ENCODE peak calls at places on chromosomes 1 and 21, in nine cellular contexts. V is IMR-90; X is left lung; K is CD4-positive, CD25-positive, alpha-beta regulatory T cell; D is PC-3; T is testis; L is small intestine; C is fibroblast of lung; J is left ventricle myocardium inferior. G is an unnamed sample. For H3K27me3, the result is how much of the 10 kb centered on the place peaks cover.

GRCh38 chr1:32652244-32652962 is 1.4 kb downstream of the RBBP4 start:
- DNase-seq in V (no peak), X (no peak), K (no peak), D (no peak), T (no peak), L (no peak), C (no peak), J (no peak), G (no peak)

GRCh38 chr1:82399093-82399492 is 598.4 kb downstream of the ADGRL2 start:
- DNase-seq in V (peak), X (no peak), K (no peak), D (no peak), T (no peak), L (no peak), C (no peak), J (no peak), G (no peak)

GRCh38 chr1:43294761-43295160 is 6.0 kb upstream of the TIE1 start:
- DNase-seq in V (no peak), X (peak), K (peak), D (no peak), T (no peak), L (no peak), C (no peak), J (no peak), G (no peak)

GRCh38 chr1:212167098-212167497 is 118.1 kb upstream of the PPP2R5A start:
- DNase-seq in V (peak), X (no peak), K (no peak), D (no peak), T (no peak), L (no peak), C (peak), J (peak), G (no peak)

GRCh38 chr1:36471830-36472641 is 7.9 kb upstream of the MRPS15 start:
- DNase-seq in V (no peak), X (no peak), K (no peak), D (no peak), T (no peak), L (no peak), C (no peak), J (no peak), G (no peak)

GRCh38 chr1:12608311-12608957 is 9.6 kb downstream of the DHRS3 start:
- DNase-seq in V (no peak), X (no peak), K (no peak), D (peak), T (no peak), L (peak), C (no peak), J (no peak), G (no peak)

GRCh38 chr1:216075339-216075738 is 347.9 kb downstream of the USH2A start:
- DNase-seq in V (peak), X (no peak), K (no peak), D (peak), T (no peak), L (no peak), C (peak), J (no peak), G (no peak)

GRCh38 chr1:29354511-29355098 is 118.3 kb downstream of the PTPRU start:
- DNase-seq in V (no peak), X (no peak), K (no peak), D (no peak), T (no peak), L (no peak), C (no peak), J (no peak), G (no peak)

GRCh38 chr1:1440941-1441888 is 5.7 kb downstream of the VWA1 start:
- DNase-seq in V (no peak), X (peak), K (peak), D (peak), T (peak), L (peak), C (no peak), J (peak), G (peak)

GRCh38 chr21:41830145-41830707 is 48.9 kb downstream of the PRDM15 start:
- DNase-seq in V (no peak), X (no peak), K (no peak), D (no peak), T (no peak), L (no peak), C (no peak), J (no peak), G (no peak)

GRCh38 chr21:42193131-42193671 is 25.7 kb upstream of the ABCG1 start:
- DNase-seq in V (no peak), X (no peak), K (peak), D (peak), T (no peak), L (no peak), C (no peak), J (no peak), G (peak)

GRCh38 chr1:15322648-15323350 is 75.8 kb downstream of the FHAD1 start:
- DNase-seq in V (no peak), X (no peak), K (no peak), D (peak), T (peak), L (peak), C (no peak), J (peak), G (no peak)

GRCh38 chr1:153617677-153618076 is 1.6 kb upstream of the S100A14 start:
- DNase-seq in V (no peak), X (peak), K (peak), D (peak), T (no peak), L (peak), C (peak), J (no peak), G (no peak)

GRCh38 chr1:183424691-183425090 is 6.5 kb upstream of the NMNAT2 start:
- DNase-seq in V (no peak), X (no peak), K (no peak), D (no peak), T (no peak), L (no peak), C (no peak), J (no peak), G (no peak)

GRCh38 chr1:209398330-209398991 is 185.1 kb upstream of the CAMK1G start:
- DNase-seq in V (peak), X (no peak), K (peak), D (peak), T (no peak), L (no peak), C (peak), J (no peak), G (no peak)

GRCh38 chr1:7503691-7504437 is 267.2 kb upstream of the VAMP3 start:
- DNase-seq in V (no peak), X (no peak), K (no peak), D (no peak), T (no peak), L (no peak), C (no peak), J (no peak), G (no peak)

GRCh38 chr1:204461331-204462228 is 33.0 kb downstream of the PIK3C2B start:
- DNase-seq in V (no peak), X (no peak), K (peak), D (no peak), T (no peak), L (no peak), C (no peak), J (peak), G (peak)

GRCh38 chr21:41090981-41091380 is 77.0 kb upstream of the BACE2 start:
- DNase-seq in V (no peak), X (no peak), K (no peak), D (no peak), T (no peak), L (no peak), C (no peak), J (no peak), G (no peak)

GRCh38 chr1:79042117-79042516 is 35.6 kb upstream of the ADGRL4 start:
- DNase-seq in V (peak), X (no peak), K (no peak), D (peak), T (no peak), L (no peak), C (peak), J (no peak), G (no peak)

GRCh38 chr1:65477414-65478378 is 57.2 kb downstream of the LEPR start:
- DNase-seq in V (no peak), X (no peak), K (no peak), D (no peak), T (no peak), L (no peak), C (no peak), J (no peak), G (no peak)

GRCh38 chr1:83692524-83693336 is 306.2 kb downstream of the TTLL7 start:
- DNase-seq in V (peak), X (no peak), K (peak), D (peak), T (peak), L (peak), C (peak), J (no peak), G (no peak)

GRCh38 chr1:242568666-242569065 is 44.2 kb upstream of the PLD5 start:
- DNase-seq in V (no peak), X (no peak), K (no peak), D (no peak), T (peak), L (no peak), C (no peak), J (no peak), G (no peak)

GRCh38 chr1:77412069-77412793 is 130.4 kb downstream of the AK5 start:
- DNase-seq in V (peak), X (no peak), K (no peak), D (peak), T (no peak), L (peak), C (peak), J (no peak), G (no peak)

GRCh38 chr1:29197590-29197924 is 15.9 kb upstream of the SRSF4 start:
- DNase-seq in V (peak), X (no peak), K (peak), D (peak), T (peak), L (peak), C (peak), J (no peak), G (no peak)

GRCh38 chr1:173914366-173914871 is 2.7 kb downstream of the SERPINC1 start:
- DNase-seq in V (peak), X (no peak), K (peak), D (peak), T (peak), L (peak), C (peak), J (no peak), G (peak)

GRCh38 chr1:207336559-207337467 is 15.3 kb downstream of the CD55 start:
- DNase-seq in V (peak), X (no peak), K (peak), D (peak), T (no peak), L (peak), C (peak), J (no peak), G (no peak)

GRCh38 chr1:41392528-41392924 is 31.3 kb downstream of the FOXO6 start:
- DNase-seq in V (no peak), X (no peak), K (no peak), D (no peak), T (no peak), L (no peak), C (no peak), J (no peak), G (no peak)
- H3K27ac ChIP-seq in V (no peak), X (no peak), K (no peak), D (no peak), T (no peak), L (no peak), C (no peak), J (no peak), G (no peak)

GRCh38 chr1:47984175-47984789 is 12.9 kb downstream of the TRABD2B start:
- DNase-seq in V (no peak), X (peak), K (no peak), D (no peak), T (peak), L (no peak), C (no peak), J (peak), G (no peak)

GRCh38 chr1:47987601-47988000 is 9.6 kb downstream of the TRABD2B start:
- DNase-seq in V (no peak), X (peak), K (no peak), D (no peak), T (no peak), L (no peak), C (no peak), J (no peak), G (no peak)

GRCh38 chr1:47983677-47984076 is 13.5 kb downstream of the TRABD2B start:
- DNase-seq in V (no peak), X (no peak), K (no peak), D (no peak), T (no peak), L (no peak), C (no peak), J (no peak), G (no peak)

GRCh38 chr1:47985001-47985400 is 12.2 kb downstream of the TRABD2B start:
- DNase-seq in V (no peak), X (no peak), K (no peak), D (no peak), T (no peak), L (no peak), C (no peak), J (no peak), G (no peak)

GRCh38 chr1:47986741-47987140 is 10.4 kb downstream of the TRABD2B start:
- DNase-seq in V (no peak), X (peak), K (no peak), D (no peak), T (peak), L (no peak), C (no peak), J (peak), G (no peak)
- H3K4me3 ChIP-seq in V (no peak), X (no peak), K (no peak), D (no peak), T (no peak), L (no peak), C (no peak), J (peak), G (no peak)

GRCh38 chr1:171995573-171995972 is 154.3 kb downstream of the DNM3 start:
- DNase-seq in V (no peak), X (no peak), K (no peak), D (no peak), T (no peak), L (no peak), C (no peak), J (no peak), G (no peak)
- H3K27me3 ChIP-seq in V (under half), X (under half), K (under half), D (under half), T (under half), L (under half), C (under half), J (under half), G (under half)

GRCh38 chr1:26907071-26907922 is 6.5 kb downstream of the NR0B2 start:
- DNase-seq in V (peak), X (peak), K (no peak), D (peak), T (no peak), L (peak), C (peak), J (no peak), G (no peak)
- H3K27ac ChIP-seq in V (no peak), X (no peak), K (no peak), D (peak), T (no peak), L (no peak), C (no peak), J (no peak), G (no peak)

G was measured in effector memory CD4-positive, alpha-beta T cell.